ENCODE peak calls at places on chromosomes 12 and 14, in six cellular contexts. P is upper lobe of left lung, E is HepG2, Z is K562, D is HCT116, Q is GM12878. I is an unnamed sample.

GRCh38 chr12:19397534-19397933 is 41.8 kb upstream of the AEBP2 start:
- ATAC-seq in P (no peak), E (no peak), Z (no peak), D (no peak), Q (no peak), I (peak; percentile 66)

GRCh38 chr12:19244312-19244711 is 114.8 kb downstream of the PLEKHA5 start:
- ATAC-seq in P (no peak), E (no peak), Z (no peak), D (no peak), Q (no peak), I (no peak)

GRCh38 chr14:100083706-100084105 is 18.5 kb downstream of the EVL start:
- ATAC-seq in P (no peak), E (no peak), Z (no peak), D (no peak), Q (no peak), I (no peak)

GRCh38 chr14:103031956-103032355 is 25.4 kb downstream of the CDC42BPB start:
- ATAC-seq in P (no peak), E (peak; percentile 67), Z (no peak), D (peak; percentile 71), Q (no peak), I (no peak)

GRCh38 chr14:44712095-44712822 is 205.2 kb upstream of the FSCB start:
- ATAC-seq in P (peak; percentile 59), E (no peak), Z (no peak), D (no peak), Q (no peak), I (no peak)

GRCh38 chr12:18813753-18814152 is 75.8 kb downstream of the CAPZA3 start:
- ATAC-seq in P (no peak), E (no peak), Z (no peak), D (no peak), Q (no peak), I (no peak)

GRCh38 chr12:108553799-108554198 is 7.2 kb downstream of the SART3 start:
- ATAC-seq in P (no peak), E (no peak), Z (peak; percentile 26), D (no peak), Q (no peak), I (no peak)

GRCh38 chr12:34219046-34219770 is 196.9 kb downstream of the ALG10 start:
- ATAC-seq in P (peak; percentile 32), E (no peak), Z (no peak), D (no peak), Q (no peak), I (no peak)

GRCh38 chr12:121652767-121653497 is 16.5 kb downstream of the MORN3 start:
- ATAC-seq in P (no peak), E (peak; percentile 76), Z (peak; percentile 11), D (peak; percentile 40), Q (no peak), I (no peak)

GRCh38 chr12:41190360-41190759 is 2.2 kb downstream of the PDZRN4 start:
- ATAC-seq in P (no peak), E (peak; percentile 56), Z (no peak), D (peak; percentile 78), Q (no peak), I (peak; percentile 49)

GRCh38 chr12:102816816-102817434 is 100.1 kb downstream of the PAH start:
- ATAC-seq in P (no peak), E (peak; percentile 76), Z (peak; percentile 93), D (peak; percentile 90), Q (peak; percentile 76), I (no peak)

GRCh38 chr14:98015921-98016320 is 1218.7 kb downstream of the VRK1 start:
- ATAC-seq in P (no peak), E (no peak), Z (no peak), D (no peak), Q (no peak), I (no peak)

GRCh38 chr12:92764820-92765219 is 62.0 kb downstream of the PLEKHG7 start:
- ATAC-seq in P (no peak), E (no peak), Z (peak; percentile 47), D (no peak), Q (no peak), I (no peak)

GRCh38 chr12:132279184-132279889 is 50.1 kb downstream of the GALNT9 start:
- ATAC-seq in P (peak; percentile 37), E (peak; percentile 80), Z (peak; percentile 82), D (peak; percentile 30), Q (no peak), I (peak; percentile 65)

GRCh38 chr12:17609152-17609551 is 480.8 kb downstream of the RERGL start:
- ATAC-seq in P (no peak), E (no peak), Z (no peak), D (no peak), Q (no peak), I (no peak)

GRCh38 chr14:97120204-97121120 is 323.3 kb downstream of the VRK1 start:
- ATAC-seq in P (no peak), E (no peak), Z (no peak), D (no peak), Q (peak; percentile 66), I (no peak)

GRCh38 chr14:101360045-101360931 is 201.0 kb upstream of the DIO3 start:
- ATAC-seq in P (peak; percentile 28), E (no peak), Z (peak; percentile 93), D (no peak), Q (no peak), I (peak; percentile 77)

GRCh38 chr12:13252616-13253015 is 56.1 kb downstream of the EMP1 start:
- ATAC-seq in P (no peak), E (no peak), Z (no peak), D (no peak), Q (no peak), I (no peak)

GRCh38 chr14:24365600-24366374 is 2.2 kb upstream of the NFATC4 start:
- ATAC-seq in P (peak; percentile 78), E (peak; percentile 77), Z (no peak), D (peak; percentile 55), Q (peak; percentile 63), I (peak; percentile 48)
- TF ChIP-seq POLR2A in P (no peak), E (no peak), Z (no peak), D (no peak), Q (no peak), I (no peak)

DNA sequence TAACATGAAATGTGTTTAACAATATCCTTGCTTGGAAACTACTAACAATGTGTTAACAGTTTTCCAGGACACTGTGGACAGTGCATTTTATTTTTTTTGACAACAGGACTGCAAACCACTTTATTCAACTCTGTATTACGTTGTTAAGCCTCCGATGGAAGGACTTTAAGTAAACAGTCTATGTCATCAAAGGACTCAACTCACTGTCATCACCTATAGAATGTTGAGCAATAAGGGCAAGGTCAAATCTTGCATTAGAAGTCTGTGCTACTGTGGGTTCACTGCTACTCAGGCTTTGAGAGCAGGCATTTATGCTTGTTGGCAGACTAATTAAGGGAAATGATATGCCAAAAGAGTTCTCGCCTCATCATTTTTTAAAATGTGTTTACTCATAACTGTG is 483.7 kb downstream of the FLRT2 start:
- ATAC-seq in P (no peak), E (peak; percentile 78), Z (no peak), D (no peak), Q (no peak), I (no peak)
- TF ChIP-seq POLR2AphosphoS5 in P (no peak), E (no peak), Z (no peak), D (no peak), Q (no peak), I (no peak)

DNA sequence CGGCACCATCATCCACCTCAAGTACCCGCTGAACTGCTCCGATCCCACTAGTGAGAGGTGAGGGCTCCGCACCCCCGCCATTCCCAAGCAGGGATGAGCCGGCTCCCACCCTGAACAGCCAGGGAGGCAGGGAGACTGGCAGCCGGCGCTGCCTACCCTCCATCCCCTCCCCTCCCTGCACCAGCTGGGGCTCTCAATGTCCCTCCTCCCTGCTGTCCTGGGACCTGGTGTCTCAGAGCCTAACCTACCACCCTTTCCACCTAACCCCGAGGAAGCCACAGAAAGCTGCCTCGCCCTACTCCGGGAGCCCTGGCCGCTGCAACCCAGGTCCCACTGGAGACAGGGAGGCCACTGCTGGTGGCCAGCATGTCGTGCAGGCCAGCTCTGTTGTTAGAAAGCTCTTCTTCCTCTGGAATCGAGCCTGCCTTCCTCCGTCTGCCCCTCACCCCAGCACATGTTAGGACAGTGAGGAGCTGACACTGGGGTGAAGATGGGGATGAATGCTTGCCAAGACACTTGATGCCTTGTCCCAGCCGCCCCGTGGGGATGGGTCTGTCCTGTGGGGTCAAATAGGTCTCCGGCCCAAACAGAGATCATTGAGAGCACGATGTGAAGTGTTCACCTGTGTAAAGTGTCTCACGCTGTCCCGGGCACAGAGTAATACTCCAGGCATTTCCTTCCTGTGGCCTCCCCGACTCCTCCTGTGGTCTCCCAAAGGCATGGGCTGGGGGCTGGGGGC is 1.1 kb downstream of the PTPN6 start:
- ATAC-seq in P (no peak), E (no peak), Z (no peak), D (no peak), Q (peak; percentile 0), I (no peak)
- H3K4me3 ChIP-seq in P (peak overlapping the region; percentile 54), E (no peak overlapping the region), Z (no peak overlapping the region), D (no peak overlapping the region), Q (peak overlapping the region; percentile 95), I (no peak overlapping the region)

GRCh38 chr14:94377866-94378470 is 10.4 kb downstream of the SERPINA1 start:
- ATAC-seq in P (no peak), E (no peak), Z (no peak), D (no peak), Q (no peak), I (no peak)
- TF ChIP-seq POLR2A in P (no peak), E (peak; percentile 54), Z (no peak), D (no peak), Q (no peak), I (no peak)

GRCh38 chr12:123519151-123520001 is 14.1 kb downstream of the RILPL1 start:
- ATAC-seq in P (peak; percentile 87), E (peak; percentile 85), Z (no peak), D (no peak), Q (no peak), I (peak; percentile 81)
- TF ChIP-seq POLR2AphosphoS5 in P (no peak), E (no peak), Z (no peak), D (no peak), Q (no peak), I (peak; percentile 13)

DNA sequence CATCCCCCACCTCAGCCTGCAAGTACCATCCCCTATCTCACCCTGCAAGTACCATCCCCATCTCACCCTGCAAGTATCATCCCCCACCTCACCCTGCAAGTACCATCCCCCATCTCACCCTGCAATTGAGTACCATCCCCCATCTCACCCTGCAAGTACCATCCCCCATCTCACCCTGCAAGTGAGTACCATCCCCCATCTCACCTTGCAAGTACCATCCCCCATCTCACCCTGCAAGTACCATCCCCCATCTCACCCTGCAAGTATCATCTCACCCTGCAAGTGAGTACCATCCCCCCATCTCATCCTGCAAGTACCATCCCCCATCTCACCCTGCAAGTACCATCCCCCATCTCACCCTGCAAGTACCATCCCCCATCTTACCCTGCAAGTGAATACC is 45.0 kb downstream of the ZC3H14 start:
- ATAC-seq in P (no peak), E (no peak), Z (no peak), D (no peak), Q (no peak), I (no peak)
- H3K4me3 ChIP-seq in P (no peak overlapping the region), E (no peak overlapping the region), Z (no peak overlapping the region), D (no peak overlapping the region), Q (no peak overlapping the region), I (no peak overlapping the region)

I was measured in gastroesophageal sphincter.